ENCODE peak calls at places on chromosomes 7 and 10, in five cellular contexts. A, N, H, G and P are unnamed samples.

GRCh38 chr7:99184468-99185225 is 23.3 kb downstream of the KPNA7 start:
- DNase-seq in A (no peak), N (no peak), H (no peak), G (no peak), P (no peak)

GRCh38 chr7:112083776-112084175 is 122.4 kb downstream of the DOCK4 start:
- DNase-seq in A (no peak), N (no peak), H (no peak), G (no peak), P (no peak)

GRCh38 chr7:127347567-127348246 is 44.8 kb downstream of the ZNF800 start:
- DNase-seq in A (no peak), N (peak), H (no peak), G (peak), P (no peak)

GRCh38 chr7:30149640-30150272 is 15.0 kb downstream of the MTURN start:
- DNase-seq in A (no peak), N (no peak), H (no peak), G (no peak), P (no peak)

GRCh38 chr7:50565559-50565916 is 333 bp upstream of the DDC start:
- DNase-seq in A (no peak), N (no peak), H (no peak), G (no peak), P (no peak)

GRCh38 chr10:130432850-130433249 is 296.7 kb downstream of the GLRX3 start:
- DNase-seq in A (no peak), N (no peak), H (no peak), G (no peak), P (no peak)

GRCh38 chr10:102068216-102068615 is 3.1 kb downstream of the HPS6 start:
- DNase-seq in A (no peak), N (no peak), H (no peak), G (peak), P (no peak)

GRCh38 chr7:88485811-88486210 is 179.1 kb upstream of the STEAP4 start:
- DNase-seq in A (no peak), N (no peak), H (no peak), G (no peak), P (no peak)

GRCh38 chr7:98212532-98213041 is 1.3 kb downstream of the BHLHA15 start:
- DNase-seq in A (no peak), N (no peak), H (no peak), G (no peak), P (no peak)

GRCh38 chr10:52077796-52078195 is 236.3 kb upstream of the DKK1 start:
- DNase-seq in A (no peak), N (no peak), H (no peak), G (no peak), P (no peak)

GRCh38 chr7:55508301-55509011 is 63.8 kb downstream of the VOPP1 start:
- DNase-seq in A (no peak), N (no peak), H (no peak), G (no peak), P (no peak)

GRCh38 chr10:62540389-62540788 is 166.2 kb downstream of the ZNF365 start:
- DNase-seq in A (no peak), N (no peak), H (no peak), G (no peak), P (no peak)

GRCh38 chr7:100585511-100586265 is at the start of gene LRCH4:
- DNase-seq in A (no peak), N (peak), H (no peak), G (peak), P (no peak)

GRCh38 chr7:112462236-112462635 is 12.0 kb downstream of the IFRD1 start:
- DNase-seq in A (peak), N (peak), H (no peak), G (no peak), P (peak)

GRCh38 chr7:150586778-150587152 is 19.6 kb downstream of the GIMAP4 start:
- DNase-seq in A (no peak), N (no peak), H (no peak), G (no peak), P (no peak)
- H3K4me3 ChIP-seq in A (no peak), N (no peak), H (no peak), G (no peak), P (no peak)

GRCh38 chr7:141190467-141190866 is 116.6 kb downstream of the TMEM178B start:
- DNase-seq in A (no peak), N (no peak), H (no peak), G (no peak), P (no peak)

GRCh38 chr7:141181812-141182211 is 107.9 kb downstream of the TMEM178B start:
- DNase-seq in A (no peak), N (no peak), H (no peak), G (no peak), P (no peak)

GRCh38 chr7:141189231-141189630 is 115.4 kb downstream of the TMEM178B start:
- DNase-seq in A (no peak), N (no peak), H (no peak), G (no peak), P (no peak)

GRCh38 chr7:141185369-141185967 is 111.6 kb downstream of the TMEM178B start:
- DNase-seq in A (no peak), N (no peak), H (no peak), G (no peak), P (no peak)

GRCh38 chr7:141184532-141185190 is 110.8 kb downstream of the TMEM178B start:
- DNase-seq in A (no peak), N (no peak), H (no peak), G (no peak), P (no peak)
- H3K4me3 ChIP-seq in A (no peak), N (no peak), H (no peak), G (no peak), P (no peak)

GRCh38 chr10:121597504-121598241 is 571 bp downstream of the FGFR2 start:
- DNase-seq in A (no peak), N (peak), H (no peak), G (peak), P (no peak)

GRCh38 chr10:121594623-121595320 is 3.5 kb downstream of the FGFR2 start:
- DNase-seq in A (peak), N (no peak), H (peak), G (no peak), P (no peak)

GRCh38 chr10:121595321-121595805 is 2.9 kb downstream of the FGFR2 start:
- DNase-seq in A (no peak), N (no peak), H (no peak), G (no peak), P (no peak)

GRCh38 chr10:121596668-121597503 is 1.4 kb downstream of the FGFR2 start:
- DNase-seq in A (no peak), N (peak), H (no peak), G (peak), P (no peak)

DNA sequence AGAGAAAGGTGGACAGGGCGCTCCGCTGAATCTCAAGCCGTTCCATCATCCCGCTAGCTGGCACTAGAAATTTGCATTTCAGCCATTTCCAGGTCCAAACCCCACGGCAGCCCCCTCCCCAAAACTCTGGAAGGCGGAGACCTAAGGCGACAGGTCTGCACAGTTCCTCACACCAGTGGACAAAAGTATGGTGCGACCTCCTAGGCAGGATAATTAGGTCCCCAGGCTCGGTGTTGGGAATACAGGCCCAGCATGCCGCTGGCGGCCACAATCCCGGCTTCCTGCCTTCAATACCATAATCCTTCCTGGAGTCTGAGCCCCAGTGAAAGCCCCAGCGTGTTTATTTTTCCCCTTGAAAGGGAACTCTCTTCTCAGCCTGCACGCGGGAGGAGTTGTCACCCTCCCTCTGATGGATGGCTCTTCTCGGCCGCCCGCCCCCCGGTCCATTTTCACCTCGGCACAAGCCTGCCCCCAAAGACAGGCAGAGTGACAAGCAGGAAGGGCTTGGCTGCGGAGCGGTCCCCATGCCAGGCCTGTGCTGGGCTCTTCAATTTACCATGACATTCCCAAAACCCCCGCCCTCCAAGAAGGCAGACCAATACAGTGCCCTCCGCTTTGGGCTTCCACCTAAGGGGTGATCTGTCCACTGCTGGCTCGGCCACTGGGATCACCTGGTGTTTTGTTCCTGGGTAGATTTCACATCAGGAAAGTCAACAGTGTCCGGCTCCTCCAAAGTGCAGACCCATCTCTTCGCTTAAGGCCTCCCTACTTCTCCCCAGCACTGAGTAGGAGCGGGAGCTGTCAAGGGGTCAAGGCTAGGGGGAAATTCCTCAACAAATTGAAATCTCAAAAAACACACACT is 2.2 kb downstream of the FGFR2 start:
- DNase-seq in A (no peak), N (peak), H (no peak), G (no peak), P (no peak)
- H3K4me3 ChIP-seq in A (no peak), N (peak), H (peak), G (no peak), P (peak)

GRCh38 chr10:121063744-121064143 is 212.6 kb downstream of the WDR11 start:
- DNase-seq in A (no peak), N (no peak), H (no peak), G (no peak), P (no peak)
- H3K4me3 ChIP-seq in A (no peak), N (no peak), H (no peak), G (no peak), P (no peak)

DNA sequence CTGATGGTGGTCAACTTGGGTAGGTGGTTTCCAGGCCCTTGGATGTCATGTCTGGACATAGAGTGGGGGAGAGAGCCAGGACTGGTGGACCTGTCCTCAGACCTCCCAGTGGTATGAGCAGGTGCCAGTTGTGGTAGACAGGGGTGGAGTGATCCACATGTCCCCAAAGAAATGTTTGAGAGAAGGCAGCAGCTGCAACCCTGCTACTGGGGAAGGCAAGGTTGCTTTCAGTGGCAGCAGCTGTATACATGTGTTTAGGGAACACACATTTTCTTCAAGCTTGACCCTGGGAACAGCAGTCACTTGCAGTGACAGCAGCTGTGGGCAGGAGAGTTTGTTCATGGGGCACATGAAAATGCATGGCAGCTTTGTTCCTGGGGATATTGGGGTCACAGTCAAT is 882.6 kb upstream of the C7orf33 start:
- DNase-seq in A (no peak), N (no peak), H (no peak), G (no peak), P (no peak)
- H3K4me3 ChIP-seq in A (no peak), N (no peak), H (no peak), G (no peak), P (no peak)

GRCh38 chr7:94913391-94913790 is 6.0 kb downstream of the PPP1R9A start:
- DNase-seq in A (no peak), N (no peak), H (no peak), G (no peak), P (no peak)

GRCh38 chr7:94909023-94909466 is 1.7 kb downstream of the PPP1R9A start:
- DNase-seq in A (no peak), N (no peak), H (no peak), G (no peak), P (no peak)

GRCh38 chr7:94908204-94909022 is 1.0 kb downstream of the PPP1R9A start:
- DNase-seq in A (no peak), N (peak), H (no peak), G (no peak), P (no peak)

GRCh38 chr7:94907420-94908203 is at the start of gene PPP1R9A:
- DNase-seq in A (no peak), N (peak), H (no peak), G (no peak), P (no peak)

GRCh38 chr7:94912085-94912484 is 4.7 kb downstream of the PPP1R9A start:
- DNase-seq in A (no peak), N (no peak), H (no peak), G (no peak), P (no peak)
- H3K4me3 ChIP-seq in A (no peak), N (no peak), H (no peak), G (no peak), P (no peak)

GRCh38 chr7:23472974-23473847 is 2.9 kb upstream of the IGF2BP3 start:
- DNase-seq in A (no peak), N (no peak), H (no peak), G (peak), P (no peak)
- H3K4me3 ChIP-seq in A (peak), N (no peak), H (peak), G (peak), P (peak)